ENCODE peak calls at places on chromosomes 11 and 22, in four cellular contexts. X, H, A and E are unnamed samples.

GRCh38 chr11:106101797-106102196 is 24.3 kb downstream of the AASDHPPT start:
- DNase-seq in X (no peak), H (no peak), A (no peak), E (no peak)

GRCh38 chr11:92123540-92123939 is 101.1 kb upstream of the FAT3 start:
- DNase-seq in X (no peak), H (no peak), A (no peak), E (no peak)

GRCh38 chr11:16295592-16295991 is 60.8 kb downstream of the SOX6 start:
- DNase-seq in X (no peak), H (no peak), A (no peak), E (no peak)

GRCh38 chr11:22338465-22338810 is 257 bp downstream of the SLC17A6 start:
- DNase-seq in X (no peak), H (no peak), A (no peak), E (no peak)

GRCh38 chr11:74307409-74307808 is 4.0 kb downstream of the P4HA3 start:
- DNase-seq in X (no peak), H (no peak), A (no peak), E (no peak)

GRCh38 chr11:76640540-76640939 is 30.0 kb downstream of the LRRC32 start:
- DNase-seq in X (no peak), H (no peak), A (no peak), E (peak)

GRCh38 chr22:38180841-38181452 is 683 bp downstream of the PLA2G6 start:
- DNase-seq in X (no peak), H (no peak), A (peak), E (peak)

GRCh38 chr22:31272522-31273446 is 19.5 kb downstream of the PIK3IP1 start:
- DNase-seq in X (no peak), H (no peak), A (no peak), E (peak)

GRCh38 chr22:48561676-48562075 is 1266.0 kb downstream of the BRD1 start:
- DNase-seq in X (no peak), H (no peak), A (no peak), E (no peak)

GRCh38 chr22:42284230-42284591 is 13.8 kb upstream of the TCF20 start:
- DNase-seq in X (no peak), H (no peak), A (no peak), E (no peak)

GRCh38 chr11:102577182-102577581 is 46.6 kb upstream of the MMP7 start:
- DNase-seq in X (no peak), H (no peak), A (no peak), E (no peak)